ENCODE peak calls at places on chromosomes 2 and 18, in eight cellular contexts. One of them, this sample, is unnamed.
A peak's percentile ranks its signal among the peaks of the same experiment; 100 is the strongest.

GRCh38 chr2:6880200-6880733 is 2.7 kb downstream of the RSAD2 start:
- DNase-seq in SJSA1: no peak
- DNase-seq in CD8-positive, alpha-beta memory T cell: no peak
- DNase-seq in CD8-positive, alpha-beta T cell: no peak
- DNase-seq in psoas muscle: no peak
- DNase-seq in IMR-90: no peak
- DNase-seq in HCT116: no peak
- DNase-seq in GM23338: no peak
- DNase-seq in this sample: no peak

GRCh38 chr2:68710756-68711155 is 23.9 kb upstream of the ARHGAP25 start:
- DNase-seq in SJSA1: no peak
- DNase-seq in CD8-positive, alpha-beta memory T cell: no peak
- DNase-seq in CD8-positive, alpha-beta T cell: no peak
- DNase-seq in psoas muscle: no peak
- DNase-seq in IMR-90: no peak
- DNase-seq in HCT116: no peak
- DNase-seq in GM23338: no peak
- DNase-seq in this sample: no peak

GRCh38 chr2:85758361-85759256 is 4.8 kb downstream of the ATOH8 start:
- DNase-seq in SJSA1: no peak
- DNase-seq in CD8-positive, alpha-beta memory T cell: no peak
- DNase-seq in CD8-positive, alpha-beta T cell: no peak
- DNase-seq in psoas muscle: no peak
- DNase-seq in IMR-90: no peak
- DNase-seq in HCT116: no peak
- DNase-seq in GM23338: no peak
- DNase-seq in this sample: no peak

GRCh38 chr2:240356700-240357640 is 78.5 kb upstream of the GPC1 start:
- DNase-seq in SJSA1: no peak
- DNase-seq in CD8-positive, alpha-beta memory T cell: no peak
- DNase-seq in CD8-positive, alpha-beta T cell: no peak
- DNase-seq in psoas muscle: no peak
- DNase-seq in IMR-90: no peak
- DNase-seq in HCT116: no peak
- DNase-seq in GM23338: no peak
- DNase-seq in this sample: no peak

GRCh38 chr2:10006248-10007147 is 36.9 kb upstream of the KLF11 start:
- DNase-seq in SJSA1: peak; percentile 22
- DNase-seq in CD8-positive, alpha-beta memory T cell: no peak
- DNase-seq in CD8-positive, alpha-beta T cell: no peak
- DNase-seq in psoas muscle: no peak
- DNase-seq in IMR-90: no peak
- DNase-seq in HCT116: peak; percentile 18
- DNase-seq in GM23338: no peak
- DNase-seq in this sample: no peak

GRCh38 chr2:236621786-236622185 is 52.2 kb downstream of the ACKR3 start:
- DNase-seq in SJSA1: no peak
- DNase-seq in CD8-positive, alpha-beta memory T cell: no peak
- DNase-seq in CD8-positive, alpha-beta T cell: no peak
- DNase-seq in psoas muscle: no peak
- DNase-seq in IMR-90: no peak
- DNase-seq in HCT116: no peak
- DNase-seq in GM23338: peak; percentile 18
- DNase-seq in this sample: no peak

GRCh38 chr2:37600735-37601134 is 70.7 kb downstream of the CDC42EP3 start:
- DNase-seq in SJSA1: no peak
- DNase-seq in CD8-positive, alpha-beta memory T cell: no peak
- DNase-seq in CD8-positive, alpha-beta T cell: no peak
- DNase-seq in psoas muscle: no peak
- DNase-seq in IMR-90: no peak
- DNase-seq in HCT116: no peak
- DNase-seq in GM23338: no peak
- DNase-seq in this sample: peak; percentile 37

GRCh38 chr2:144364988-144365738 is 154.8 kb downstream of the ZEB2 start:
- DNase-seq in SJSA1: peak; percentile 81
- DNase-seq in CD8-positive, alpha-beta memory T cell: no peak
- DNase-seq in CD8-positive, alpha-beta T cell: no peak
- DNase-seq in psoas muscle: no peak
- DNase-seq in IMR-90: peak; percentile 72
- DNase-seq in HCT116: no peak
- DNase-seq in GM23338: no peak
- DNase-seq in this sample: no peak

GRCh38 chr2:27249891-27250651 is 12.8 kb downstream of the SLC30A3 start:
- DNase-seq in SJSA1: no peak
- DNase-seq in CD8-positive, alpha-beta memory T cell: peak; percentile 19
- DNase-seq in CD8-positive, alpha-beta T cell: peak; percentile 49
- DNase-seq in psoas muscle: peak; percentile 57
- DNase-seq in IMR-90: peak; percentile 31
- DNase-seq in HCT116: peak; percentile 23
- DNase-seq in GM23338: peak; percentile 92
- DNase-seq in this sample: peak; percentile 91

GRCh38 chr18:67068608-67069007 is 447.9 kb downstream of the DSEL start:
- DNase-seq in SJSA1: no peak
- DNase-seq in CD8-positive, alpha-beta memory T cell: no peak
- DNase-seq in CD8-positive, alpha-beta T cell: no peak
- DNase-seq in psoas muscle: no peak
- DNase-seq in IMR-90: no peak
- DNase-seq in HCT116: no peak
- DNase-seq in GM23338: no peak
- DNase-seq in this sample: no peak
- H3K4me1 ChIP-seq in SJSA1: no peaks in the 10 kb centered on the region
- H3K4me1 ChIP-seq in CD8-positive, alpha-beta memory T cell: no peaks in the 10 kb centered on the region
- H3K4me1 ChIP-seq in CD8-positive, alpha-beta T cell: no peaks in the 10 kb centered on the region
- H3K4me1 ChIP-seq in psoas muscle: no peaks in the 10 kb centered on the region
- H3K4me1 ChIP-seq in IMR-90: no peaks in the 10 kb centered on the region
- H3K4me1 ChIP-seq in HCT116: no peaks in the 10 kb centered on the region
- H3K4me1 ChIP-seq in GM23338: no peaks in the 10 kb centered on the region
- H3K4me1 ChIP-seq in this sample: no peaks in the 10 kb centered on the region

DNA sequence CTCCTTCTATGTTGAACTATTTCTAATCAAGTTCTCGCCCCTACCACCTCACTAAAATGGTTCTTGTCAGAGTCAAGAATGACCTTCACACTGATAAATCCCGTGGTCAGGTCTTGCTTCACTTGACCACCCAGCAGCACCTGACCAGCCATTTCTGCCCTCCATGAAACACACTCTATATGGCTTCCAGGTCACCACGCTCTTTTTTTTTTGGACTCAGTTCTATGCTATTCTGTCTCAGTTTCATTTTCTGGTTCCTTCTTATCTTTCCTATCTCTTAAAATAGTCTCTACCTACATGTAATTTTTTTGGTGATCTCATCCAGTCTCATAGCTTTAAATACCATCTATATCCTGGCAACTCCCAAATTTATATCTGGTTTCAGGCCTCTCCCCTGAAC is 11.4 kb downstream of the EIF2AK3 start:
- DNase-seq in SJSA1: no peak
- DNase-seq in CD8-positive, alpha-beta memory T cell: no peak
- DNase-seq in CD8-positive, alpha-beta T cell: no peak
- DNase-seq in psoas muscle: no peak
- DNase-seq in IMR-90: no peak
- DNase-seq in HCT116: no peak
- DNase-seq in GM23338: no peak
- DNase-seq in this sample: no peak
- H3K4me3 ChIP-seq in SJSA1: no peak overlapping the region
- H3K4me3 ChIP-seq in CD8-positive, alpha-beta memory T cell: no peak overlapping the region
- H3K4me3 ChIP-seq in CD8-positive, alpha-beta T cell: no peak overlapping the region
- H3K4me3 ChIP-seq in psoas muscle: no peak overlapping the region
- H3K4me3 ChIP-seq in IMR-90: no peak overlapping the region
- H3K4me3 ChIP-seq in HCT116: no peak overlapping the region
- H3K4me3 ChIP-seq in GM23338: no peak overlapping the region
- H3K4me3 ChIP-seq in this sample: peak overlapping the region; percentile 10

DNA sequence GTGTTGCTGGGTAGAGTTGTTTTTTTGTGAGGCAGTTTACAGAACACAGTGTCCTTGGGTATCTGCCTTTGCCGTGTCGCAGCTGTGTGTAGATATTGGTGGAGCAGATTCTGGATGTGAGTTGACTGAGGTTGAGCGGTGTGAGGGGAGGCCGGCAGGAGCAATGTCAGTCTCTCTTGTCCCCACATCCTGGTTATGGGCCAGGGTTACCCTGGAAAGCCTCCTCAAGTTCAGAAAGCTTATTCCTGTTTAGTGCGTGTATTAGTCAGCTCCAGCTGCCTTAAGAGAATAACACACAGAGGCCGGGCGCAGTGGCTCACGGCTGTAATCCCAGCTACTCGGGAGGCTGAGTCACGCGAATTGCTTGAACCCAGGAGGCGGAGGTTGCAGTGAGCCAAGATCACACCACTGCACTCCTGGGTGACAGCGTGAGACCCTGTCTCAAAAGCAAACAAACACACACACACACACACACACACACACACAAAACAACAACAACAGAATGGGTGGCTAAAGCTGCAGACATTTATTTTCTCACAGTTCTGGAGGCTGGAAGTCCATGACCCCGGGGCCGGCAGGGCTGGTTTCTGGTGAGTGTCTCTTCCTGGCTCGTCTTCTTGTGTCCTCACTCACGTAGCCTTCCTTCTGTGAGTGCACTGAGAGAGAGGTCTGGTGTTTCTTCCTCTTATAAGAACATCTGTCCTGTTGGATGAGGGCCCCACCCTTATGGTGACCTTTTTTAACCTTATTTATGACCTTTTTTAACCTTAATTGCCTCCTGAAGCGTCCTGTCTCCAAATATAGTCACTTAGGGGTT is 5.1 kb downstream of the NCK2 start:
- DNase-seq in SJSA1: no peak
- DNase-seq in CD8-positive, alpha-beta memory T cell: no peak
- DNase-seq in CD8-positive, alpha-beta T cell: peak; percentile 42
- DNase-seq in psoas muscle: no peak
- DNase-seq in IMR-90: peak; percentile 50
- DNase-seq in HCT116: no peak
- DNase-seq in GM23338: no peak
- DNase-seq in this sample: no peak
- H3K4me1 ChIP-seq in SJSA1: peaks cover 20% of the 10 kb centered on the region
- H3K4me1 ChIP-seq in CD8-positive, alpha-beta memory T cell: peaks cover 82% of the 10 kb centered on the region
- H3K4me1 ChIP-seq in CD8-positive, alpha-beta T cell: peaks cover 78% of the 10 kb centered on the region
- H3K4me1 ChIP-seq in psoas muscle: peaks cover 82% of the 10 kb centered on the region
- H3K4me1 ChIP-seq in IMR-90: peaks cover 3% of the 10 kb centered on the region
- H3K4me1 ChIP-seq in HCT116: peaks cover 11% of the 10 kb centered on the region
- H3K4me1 ChIP-seq in GM23338: peaks cover 35% of the 10 kb centered on the region
- H3K4me1 ChIP-seq in this sample: peaks cover 47% of the 10 kb centered on the region

GRCh38 chr2:223933098-223933800 is 11.9 kb downstream of the WDFY1 start:
- DNase-seq in SJSA1: no peak
- DNase-seq in CD8-positive, alpha-beta memory T cell: no peak
- DNase-seq in CD8-positive, alpha-beta T cell: no peak
- DNase-seq in psoas muscle: no peak
- DNase-seq in IMR-90: no peak
- DNase-seq in HCT116: no peak
- DNase-seq in GM23338: no peak
- DNase-seq in this sample: no peak

GRCh38 chr2:223936862-223937326 is 8.2 kb downstream of the WDFY1 start:
- DNase-seq in SJSA1: peak; percentile 55
- DNase-seq in CD8-positive, alpha-beta memory T cell: no peak
- DNase-seq in CD8-positive, alpha-beta T cell: no peak
- DNase-seq in psoas muscle: no peak
- DNase-seq in IMR-90: peak; percentile 38
- DNase-seq in HCT116: no peak
- DNase-seq in GM23338: no peak
- DNase-seq in this sample: no peak

GRCh38 chr2:223934870-223935269 is 10.3 kb downstream of the WDFY1 start:
- DNase-seq in SJSA1: no peak
- DNase-seq in CD8-positive, alpha-beta memory T cell: no peak
- DNase-seq in CD8-positive, alpha-beta T cell: no peak
- DNase-seq in psoas muscle: no peak
- DNase-seq in IMR-90: no peak
- DNase-seq in HCT116: no peak
- DNase-seq in GM23338: peak; percentile 45
- DNase-seq in this sample: no peak

GRCh38 chr2:223937535-223937934 is 7.6 kb downstream of the WDFY1 start:
- DNase-seq in SJSA1: peak; percentile 91
- DNase-seq in CD8-positive, alpha-beta memory T cell: no peak
- DNase-seq in CD8-positive, alpha-beta T cell: no peak
- DNase-seq in psoas muscle: no peak
- DNase-seq in IMR-90: no peak
- DNase-seq in HCT116: no peak
- DNase-seq in GM23338: peak; percentile 54
- DNase-seq in this sample: no peak

GRCh38 chr2:223935459-223936125 is 9.5 kb downstream of the WDFY1 start:
- DNase-seq in SJSA1: no peak
- DNase-seq in CD8-positive, alpha-beta memory T cell: no peak
- DNase-seq in CD8-positive, alpha-beta T cell: no peak
- DNase-seq in psoas muscle: no peak
- DNase-seq in IMR-90: no peak
- DNase-seq in HCT116: no peak
- DNase-seq in GM23338: no peak
- DNase-seq in this sample: no peak
- H3K4me3 ChIP-seq in SJSA1: no peak overlapping the region
- H3K4me3 ChIP-seq in CD8-positive, alpha-beta memory T cell: no peak overlapping the region
- H3K4me3 ChIP-seq in CD8-positive, alpha-beta T cell: no peak overlapping the region
- H3K4me3 ChIP-seq in psoas muscle: no peak overlapping the region
- H3K4me3 ChIP-seq in IMR-90: no peak overlapping the region
- H3K4me3 ChIP-seq in HCT116: no peak overlapping the region
- H3K4me3 ChIP-seq in GM23338: no peak overlapping the region
- H3K4me3 ChIP-seq in this sample: no peak overlapping the region

GRCh38 chr2:100238471-100238870 is 83.8 kb downstream of the LONRF2 start:
- DNase-seq in SJSA1: no peak
- DNase-seq in CD8-positive, alpha-beta memory T cell: no peak
- DNase-seq in CD8-positive, alpha-beta T cell: no peak
- DNase-seq in psoas muscle: no peak
- DNase-seq in IMR-90: no peak
- DNase-seq in HCT116: no peak
- DNase-seq in GM23338: no peak
- DNase-seq in this sample: no peak
- H3K4me1 ChIP-seq in SJSA1: peaks cover 12% of the 10 kb centered on the region
- H3K4me1 ChIP-seq in CD8-positive, alpha-beta memory T cell: peaks cover 18% of the 10 kb centered on the region
- H3K4me1 ChIP-seq in CD8-positive, alpha-beta T cell: peaks cover 19% of the 10 kb centered on the region
- H3K4me1 ChIP-seq in psoas muscle: peaks cover 3% of the 10 kb centered on the region
- H3K4me1 ChIP-seq in IMR-90: peaks cover 12% of the 10 kb centered on the region
- H3K4me1 ChIP-seq in HCT116: no peaks in the 10 kb centered on the region
- H3K4me1 ChIP-seq in GM23338: peaks cover 6% of the 10 kb centered on the region
- H3K4me1 ChIP-seq in this sample: peaks cover 47% of the 10 kb centered on the region

GRCh38 chr18:67417864-67418523 is 98.5 kb downstream of the DSEL start:
- DNase-seq in SJSA1: peak; percentile 51
- DNase-seq in CD8-positive, alpha-beta memory T cell: no peak
- DNase-seq in CD8-positive, alpha-beta T cell: peak; percentile 17
- DNase-seq in psoas muscle: no peak
- DNase-seq in IMR-90: peak; percentile 57
- DNase-seq in HCT116: no peak
- DNase-seq in GM23338: no peak
- DNase-seq in this sample: no peak
- H3K4me3 ChIP-seq in SJSA1: peak overlapping the region; percentile 15
- H3K4me3 ChIP-seq in CD8-positive, alpha-beta memory T cell: peak overlapping the region; percentile 55
- H3K4me3 ChIP-seq in CD8-positive, alpha-beta T cell: peak overlapping the region; percentile 60
- H3K4me3 ChIP-seq in psoas muscle: no peak overlapping the region
- H3K4me3 ChIP-seq in IMR-90: peak overlapping the region; percentile 11
- H3K4me3 ChIP-seq in HCT116: no peak overlapping the region
- H3K4me3 ChIP-seq in GM23338: no peak overlapping the region
- H3K4me3 ChIP-seq in this sample: no peak overlapping the region

This sample was measured in OCI-LY7.